ENCODE peak calls at places on chromosomes 16 and 17, in eight cellular contexts. K is HT1080; M is RKO; T is left ventricle myocardium inferior; W is T follicular helper cell; I is A172; L is stimulated activated naive B cell treated with anti-CD40 and anti-IgM and Interleukin-4, amounts not matched to agents 10 μg/mL and 1 μg/mL and 100 μg/mL, for 72 hours; N is NCI-H524. Q is an unnamed sample.
A peak's percentile ranks its signal among the peaks of the same experiment; 100 is the strongest.

GRCh38 chr17:15490634-15491261 is 23.3 kb upstream of the CDRT4 start:
- DNase-seq in M (no peak), L (peak; percentile 6), K (peak; percentile 98), T (peak; percentile 72), I (peak; percentile 95), N (no peak), W (no peak), Q (no peak)

GRCh38 chr16:85574672-85575475 is 38.2 kb upstream of the GSE1 start:
- DNase-seq in W (no peak), M (no peak), N (peak; percentile 85), K (no peak), I (no peak), T (no peak), L (no peak), Q (no peak)

GRCh38 chr16:11202260-11203091 is 53.5 kb downstream of the SOCS1 start:
- DNase-seq in K (no peak), W (no peak), L (peak; percentile 89), N (peak; percentile 63), M (no peak), T (no peak), I (no peak), Q (peak; percentile 44)

GRCh38 chr17:80960797-80961452 is 30.7 kb upstream of the CHMP6 start:
- DNase-seq in I (no peak), N (no peak), L (no peak), T (no peak), W (no peak), K (no peak), M (no peak), Q (no peak)

GRCh38 chr16:72033437-72033836 is 20.9 kb upstream of the HP start:
- DNase-seq in W (no peak), I (no peak), N (no peak), M (no peak), T (no peak), L (no peak), K (no peak), Q (no peak)

GRCh38 chr17:17269926-17270773 is 10.9 kb downstream of the COPS3 start:
- DNase-seq in I (no peak), K (no peak), T (no peak), N (no peak), W (no peak), M (no peak), L (peak; percentile 9), Q (peak; percentile 38)

GRCh38 chr17:80704381-80704819 is 159.8 kb downstream of the RPTOR start:
- DNase-seq in M (no peak), K (no peak), W (no peak), N (no peak), L (no peak), I (no peak), T (no peak), Q (no peak)

GRCh38 chr17:75273968-75274708 is 3.1 kb upstream of the MIF4GD start:
- DNase-seq in M (peak; percentile 84), T (no peak), W (no peak), K (peak; percentile 50), N (no peak), L (no peak), I (peak; percentile 46), Q (peak; percentile 48)

GRCh38 chr16:25126820-25127232 is 15.3 kb downstream of the LCMT1 start:
- DNase-seq in K (peak; percentile 93), T (no peak), N (peak; percentile 39), M (peak; percentile 84), I (peak; percentile 90), W (no peak), L (no peak), Q (peak; percentile 86)

GRCh38 chr17:37816951-37817350 is 72.1 kb upstream of the HNF1B start:
- DNase-seq in M (peak; percentile 12), L (no peak), T (no peak), N (no peak), I (peak; percentile 45), K (no peak), W (no peak), Q (no peak)

GRCh38 chr17:27895110-27895895 is 2.1 kb upstream of the LYRM9 start:
- DNase-seq in M (no peak), N (no peak), K (no peak), I (no peak), T (no peak), L (no peak), W (no peak), Q (no peak)

GRCh38 chr16:2371421-2371820 is 30.9 kb upstream of the ABCA3 start:
- DNase-seq in I (no peak), M (no peak), T (no peak), W (no peak), N (no peak), L (no peak), K (no peak), Q (no peak)

GRCh38 chr17:58529275-58529674 is 14.8 kb upstream of the MTMR4 start:
- DNase-seq in N (no peak), T (no peak), L (no peak), I (no peak), W (no peak), M (no peak), K (no peak), Q (no peak)

GRCh38 chr16:56848056-56848936 is 16.7 kb upstream of the SLC12A3 start:
- DNase-seq in L (no peak), W (no peak), N (no peak), I (peak; percentile 89), M (peak; percentile 66), T (no peak), K (peak; percentile 88), Q (peak; percentile 59)

GRCh38 chr17:40224707-40225092 is 5.6 kb downstream of the WIPF2 start:
- DNase-seq in L (no peak), I (no peak), N (no peak), K (no peak), M (no peak), T (no peak), W (no peak), Q (no peak)

GRCh38 chr16:56145369-56145768 is 45.9 kb upstream of the GNAO1 start:
- DNase-seq in T (no peak), K (no peak), I (no peak), N (no peak), M (no peak), W (no peak), L (no peak), Q (no peak)

GRCh38 chr17:28327031-28327607 is 8.1 kb downstream of the TMEM97 start:
- DNase-seq in W (no peak), K (no peak), M (no peak), L (no peak), I (no peak), T (no peak), N (no peak), Q (no peak)

GRCh38 chr17:45310380-45311324 is 6.2 kb downstream of the MAP3K14 start:
- DNase-seq in T (peak; percentile 51), K (no peak), L (no peak), W (no peak), M (no peak), I (no peak), N (no peak), Q (no peak)

GRCh38 chr17:72602517-72603345 is 481.9 kb downstream of the SOX9 start:
- DNase-seq in L (no peak), T (no peak), M (no peak), N (no peak), W (no peak), I (peak; percentile 77), K (peak; percentile 53), Q (peak; percentile 95)

GRCh38 chr16:3026609-3027487 is 3.0 kb downstream of the THOC6 start:
- DNase-seq in W (no peak), M (no peak), T (no peak), N (no peak), K (no peak), L (no peak), I (no peak), Q (no peak)

GRCh38 chr16:81480856-81481821 is 36.5 kb downstream of the CMIP start:
- DNase-seq in L (peak; percentile 90), I (peak; percentile 83), N (no peak), W (no peak), M (no peak), T (no peak), K (peak; percentile 51), Q (no peak)

GRCh38 chr17:64157669-64158180 is 27.8 kb upstream of the ERN1 start:
- DNase-seq in N (no peak), L (no peak), W (no peak), K (no peak), I (no peak), M (no peak), T (no peak), Q (no peak)

GRCh38 chr16:65418435-65418834 is 296.6 kb upstream of the CDH11 start:
- DNase-seq in M (no peak), L (no peak), N (peak; percentile 46), W (no peak), I (no peak), K (no peak), T (no peak), Q (no peak)

GRCh38 chr16:86044881-86045600 is 146.1 kb downstream of the IRF8 start:
- DNase-seq in T (no peak), N (no peak), I (no peak), M (no peak), K (no peak), W (peak; percentile 15), L (no peak), Q (no peak)

GRCh38 chr17:17351356-17351891 is 48.3 kb downstream of the NT5M start:
- DNase-seq in N (no peak), I (no peak), L (no peak), K (no peak), T (no peak), W (no peak), M (no peak), Q (no peak)

GRCh38 chr16:48627148-48627547 is 17.2 kb upstream of the N4BP1 start:
- DNase-seq in K (no peak), W (no peak), L (no peak), I (no peak), N (no peak), T (no peak), M (no peak), Q (no peak)

GRCh38 chr16:85312642-85313540 is 200.6 kb upstream of the CIBAR2 start:
- DNase-seq in L (no peak), N (no peak), T (no peak), M (no peak), I (no peak), W (no peak), K (no peak), Q (no peak)

GRCh38 chr16:55571-56136 is 2.0 kb downstream of the SNRNP25 start:
- DNase-seq in M (no peak), K (no peak), I (no peak), T (peak; percentile 10), L (no peak), N (no peak), W (no peak), Q (no peak)

GRCh38 chr17:28986714-28987367 is 19.0 kb downstream of the SEZ6 start:
- DNase-seq in N (no peak), W (no peak), I (no peak), T (no peak), L (no peak), K (no peak), M (no peak), Q (no peak)

GRCh38 chr16:6193718-6194117 is 1096.1 kb upstream of the EEF2KMT start:
- DNase-seq in W (no peak), K (peak; percentile 34), N (no peak), I (peak; percentile 24), T (no peak), L (no peak), M (peak; percentile 73), Q (peak; percentile 63)

Q was measured in ACHN.